ENCODE peak calls at places on chromosomes 3 and 15, in ten cellular contexts. F, R, H, A, P, G, Y, D, L and J are unnamed samples.

GRCh38 chr3:68007621-68008226 is 353.3 kb upstream of the SUCLG2 start:
- DNase-seq in F (no peak), R (peak; percentile 20), H (no peak), A (no peak), P (no peak), G (peak; percentile 19), Y (no peak), D (no peak), L (no peak), J (peak; percentile 69)

GRCh38 chr3:18559323-18559972 is 134.3 kb upstream of the SATB1 start:
- DNase-seq in F (peak; percentile 7), R (peak; percentile 7), H (peak; percentile 10), A (peak; percentile 36), P (peak; percentile 58), G (peak; percentile 6), Y (peak; percentile 17), D (no peak), L (peak; percentile 68), J (no peak)

GRCh38 chr15:26781816-26782215 is 8.9 kb upstream of the GABRB3 start:
- DNase-seq in F (no peak), R (no peak), H (no peak), A (no peak), P (no peak), G (no peak), Y (no peak), D (no peak), L (no peak), J (no peak)

GRCh38 chr3:13427662-13428603 is 7.8 kb upstream of the NUP210 start:
- DNase-seq in F (no peak), R (peak; percentile 28), H (no peak), A (no peak), P (no peak), G (peak; percentile 22), Y (no peak), D (no peak), L (no peak), J (no peak)

GRCh38 chr15:66801266-66801665 is 99.2 kb downstream of the SMAD6 start:
- DNase-seq in F (no peak), R (no peak), H (no peak), A (no peak), P (no peak), G (no peak), Y (no peak), D (no peak), L (no peak), J (no peak)

GRCh38 chr3:127012091-127012490 is 29.2 kb downstream of the PLXNA1 start:
- DNase-seq in F (no peak), R (no peak), H (no peak), A (peak; percentile 60), P (no peak), G (no peak), Y (no peak), D (no peak), L (no peak), J (no peak)

GRCh38 chr3:16881896-16882645 is 2.7 kb upstream of the PLCL2 start:
- DNase-seq in F (no peak), R (no peak), H (no peak), A (no peak), P (no peak), G (no peak), Y (no peak), D (no peak), L (no peak), J (no peak)

GRCh38 chr15:87038404-87038803 is 958.7 kb downstream of the AGBL1 start:
- DNase-seq in F (no peak), R (no peak), H (no peak), A (no peak), P (no peak), G (no peak), Y (no peak), D (no peak), L (no peak), J (no peak)

GRCh38 chr3:122000936-122001605 is 21.0 kb downstream of the ILDR1 start:
- DNase-seq in F (no peak), R (no peak), H (no peak), A (peak; percentile 30), P (no peak), G (no peak), Y (no peak), D (no peak), L (no peak), J (no peak)

GRCh38 chr15:48553559-48553958 is 92.0 kb downstream of the FBN1 start:
- DNase-seq in F (no peak), R (no peak), H (no peak), A (peak; percentile 73), P (no peak), G (no peak), Y (no peak), D (no peak), L (no peak), J (no peak)

GRCh38 chr3:131147534-131147933 is 120.9 kb downstream of the NEK11 start:
- DNase-seq in F (no peak), R (no peak), H (no peak), A (no peak), P (no peak), G (no peak), Y (no peak), D (no peak), L (no peak), J (no peak)

GRCh38 chr3:24401090-24401810 is 93.4 kb downstream of the THRB start:
- DNase-seq in F (no peak), R (no peak), H (no peak), A (no peak), P (peak; percentile 34), G (no peak), Y (no peak), D (no peak), L (no peak), J (no peak)

GRCh38 chr3:88573472-88573871 is 423.7 kb downstream of the C3orf38 start:
- DNase-seq in F (no peak), R (no peak), H (no peak), A (no peak), P (no peak), G (no peak), Y (no peak), D (no peak), L (no peak), J (no peak)

GRCh38 chr3:42653560-42654330 is at the start of gene ZBTB47:
- DNase-seq in F (peak; percentile 56), R (no peak), H (no peak), A (peak; percentile 54), P (peak; percentile 43), G (no peak), Y (no peak), D (no peak), L (no peak), J (peak; percentile 89)

GRCh38 chr3:17742092-17742836 is at the start of gene TBC1D5:
- DNase-seq in F (peak; percentile 95), R (peak; percentile 87), H (peak; percentile 89), A (peak; percentile 75), P (peak; percentile 94), G (peak; percentile 85), Y (peak; percentile 83), D (peak; percentile 10), L (peak; percentile 84), J (peak; percentile 98)

GRCh38 chr15:71572452-71573053 is 237.8 kb upstream of the NR2E3 start:
- DNase-seq in F (no peak), R (no peak), H (no peak), A (peak; percentile 21), P (peak; percentile 16), G (no peak), Y (no peak), D (no peak), L (no peak), J (no peak)

GRCh38 chr3:61768284-61769012 is 207.1 kb downstream of the PTPRG start:
- DNase-seq in F (no peak), R (no peak), H (no peak), A (peak; percentile 19), P (no peak), G (no peak), Y (no peak), D (no peak), L (no peak), J (no peak)

GRCh38 chr15:39625856-39626255 is 45.0 kb downstream of the THBS1 start:
- DNase-seq in F (no peak), R (no peak), H (no peak), A (peak; percentile 57), P (no peak), G (no peak), Y (no peak), D (no peak), L (no peak), J (no peak)

GRCh38 chr15:95770191-95770590 is 560.3 kb upstream of the NR2F2 start:
- DNase-seq in F (no peak), R (no peak), H (no peak), A (peak; percentile 59), P (no peak), G (no peak), Y (no peak), D (no peak), L (no peak), J (no peak)

GRCh38 chr3:14925729-14926591 is 21.4 kb upstream of the NR2C2 start:
- DNase-seq in F (peak; percentile 67), R (peak; percentile 14), H (no peak), A (peak; percentile 69), P (peak; percentile 68), G (no peak), Y (no peak), D (peak; percentile 39), L (no peak), J (no peak)

GRCh38 chr3:40623567-40623966 is 98.8 kb downstream of the ZNF621 start:
- DNase-seq in F (no peak), R (no peak), H (no peak), A (peak; percentile 33), P (no peak), G (no peak), Y (no peak), D (no peak), L (no peak), J (peak; percentile 28)

GRCh38 chr3:24151595-24151994 is 206.5 kb downstream of the NR1D2 start:
- DNase-seq in F (no peak), R (no peak), H (no peak), A (no peak), P (no peak), G (no peak), Y (no peak), D (no peak), L (no peak), J (no peak)

GRCh38 chr3:17741621-17742091 is 775 bp downstream of the TBC1D5 start:
- DNase-seq in F (no peak), R (no peak), H (no peak), A (no peak), P (no peak), G (no peak), Y (no peak), D (no peak), L (no peak), J (no peak)

GRCh38 chr3:37899101-37899707 is 37.5 kb downstream of the CTDSPL start:
- DNase-seq in F (no peak), R (no peak), H (no peak), A (no peak), P (no peak), G (no peak), Y (no peak), D (no peak), L (no peak), J (no peak)